ENCODE peak calls at places on chromosomes 1 and 21, in nine cellular contexts. D, C, V, Z, O, W, E, B and A are unnamed samples.

GRCh38 chr1:8201331-8201861 is 116.5 kb upstream of the SLC45A1 start:
- DNase-seq in W (peak; percentile 23), V (no peak), E (no peak), B (no peak), C (peak; percentile 46), D (no peak), O (peak; percentile 22), Z (peak; percentile 51), A (no peak)

GRCh38 chr1:43742026-43742425 is 34.7 kb downstream of the ST3GAL3 start:
- DNase-seq in B (no peak), Z (no peak), C (no peak), O (no peak), V (no peak), E (no peak), D (no peak), W (no peak), A (no peak)

GRCh38 chr1:73401666-73402065 is 796.3 kb downstream of the LRRIQ3 start:
- DNase-seq in D (no peak), E (no peak), O (no peak), B (no peak), Z (no peak), V (no peak), C (no peak), W (peak; percentile 0), A (no peak)

GRCh38 chr21:36769051-36769867 is 70.3 kb downstream of the SIM2 start:
- DNase-seq in B (no peak), D (no peak), V (peak; percentile 36), W (peak; percentile 61), Z (no peak), C (no peak), O (no peak), E (no peak), A (no peak)

GRCh38 chr1:95309031-95309459 is 75.0 kb downstream of the RWDD3 start:
- DNase-seq in E (peak; percentile 4), O (no peak), C (peak; percentile 56), Z (no peak), B (peak; percentile 28), V (peak; percentile 50), W (peak; percentile 21), D (no peak), A (no peak)

GRCh38 chr1:2556277-2557145 is at the start of gene TNFRSF14:
- DNase-seq in V (peak; percentile 36), B (peak; percentile 42), E (peak; percentile 70), C (peak; percentile 50), O (peak; percentile 55), Z (peak; percentile 77), D (peak; percentile 55), W (peak; percentile 35), A (no peak)

GRCh38 chr21:44535963-44536362 is 4.0 kb downstream of the KRTAP10-1 start:
- DNase-seq in W (no peak), C (no peak), O (no peak), V (no peak), D (no peak), B (no peak), E (no peak), Z (no peak), A (no peak)

GRCh38 chr21:33286600-33287456 is 20.7 kb downstream of the IL10RB start:
- DNase-seq in V (peak; percentile 83), W (peak; percentile 70), E (no peak), B (peak; percentile 40), Z (no peak), O (no peak), D (no peak), C (peak; percentile 81), A (peak; percentile 9)

GRCh38 chr1:165871311-165872067 is 44.1 kb downstream of the UCK2 start:
- DNase-seq in W (peak; percentile 54), E (peak; percentile 84), V (peak; percentile 53), C (peak; percentile 74), D (peak; percentile 27), Z (peak; percentile 64), B (peak; percentile 49), O (no peak), A (peak; percentile 66)

GRCh38 chr1:15788624-15789301 is 18.7 kb downstream of the UQCRHL start:
- DNase-seq in C (peak; percentile 78), V (peak; percentile 78), W (peak; percentile 75), O (no peak), B (peak; percentile 76), E (no peak), D (no peak), Z (no peak), A (no peak)

GRCh38 chr1:13702425-13703127 is 2.6 kb downstream of the PRDM2 start:
- DNase-seq in B (no peak), Z (no peak), O (no peak), E (peak; percentile 81), W (no peak), V (no peak), C (no peak), D (no peak), A (no peak)

GRCh38 chr1:72936151-72936740 is 653.9 kb upstream of the NEGR1 start:
- DNase-seq in V (no peak), E (no peak), B (no peak), O (no peak), D (no peak), W (no peak), C (peak; percentile 1), Z (no peak), A (no peak)

GRCh38 chr1:117674521-117675400 is 68.9 kb downstream of the TENT5C start:
- DNase-seq in Z (no peak), W (peak; percentile 28), E (peak; percentile 87), C (peak; percentile 52), O (no peak), D (no peak), B (no peak), V (peak; percentile 64), A (no peak)

GRCh38 chr1:109823543-109824348 is 60.0 kb upstream of the EPS8L3 start:
- DNase-seq in D (peak; percentile 60), Z (peak; percentile 64), O (no peak), W (no peak), B (peak; percentile 21), E (no peak), V (peak; percentile 78), C (peak; percentile 60), A (no peak)

GRCh38 chr1:121586369-121587229 is 401.8 kb downstream of the SRGAP2C start:
- DNase-seq in B (no peak), D (no peak), O (no peak), E (no peak), C (peak; percentile 32), Z (no peak), V (no peak), W (no peak), A (no peak)

GRCh38 chr1:196144588-196144987 is 463.7 kb downstream of the KCNT2 start:
- DNase-seq in W (no peak), D (no peak), C (no peak), V (no peak), E (no peak), O (no peak), B (no peak), Z (no peak), A (no peak)
- TF ChIP-seq CTCF in W (no peak), D (no peak), C (no peak), V (no peak), E (no peak), O (no peak), B (peak; percentile 22), Z (no peak), A (peak; percentile 17)

GRCh38 chr1:85947223-85947622 is 209.3 kb downstream of the COL24A1 start:
- DNase-seq in B (no peak), D (no peak), O (no peak), Z (no peak), W (no peak), E (no peak), C (no peak), V (no peak), A (no peak)
- H3K4me3 ChIP-seq in B (no peak overlapping the region), D (no peak overlapping the region), O (no peak overlapping the region), Z (no peak overlapping the region), W (no peak overlapping the region), E (no peak overlapping the region), C (no peak overlapping the region), V (no peak overlapping the region), A (no peak overlapping the region)

GRCh38 chr1:10978719-10979118 is 33.7 kb upstream of the TARDBP start:
- DNase-seq in D (no peak), Z (no peak), V (no peak), E (no peak), B (no peak), W (no peak), C (no peak), O (no peak), A (no peak)

GRCh38 chr1:10980841-10981727 is 31.4 kb upstream of the TARDBP start:
- DNase-seq in W (no peak), C (peak; percentile 27), Z (peak; percentile 56), E (no peak), B (no peak), D (peak; percentile 26), V (peak; percentile 56), O (no peak), A (no peak)

GRCh38 chr1:10975567-10976326 is 36.7 kb upstream of the TARDBP start:
- DNase-seq in O (no peak), D (no peak), V (peak; percentile 65), Z (no peak), B (peak; percentile 84), C (peak; percentile 56), E (no peak), W (peak; percentile 64), A (peak; percentile 39)

GRCh38 chr1:10979483-10979920 is 33.0 kb upstream of the TARDBP start:
- DNase-seq in W (no peak), E (no peak), C (no peak), O (no peak), B (peak; percentile 84), Z (peak; percentile 63), V (no peak), D (no peak), A (no peak)

GRCh38 chr1:10980094-10980577 is 32.3 kb upstream of the TARDBP start:
- DNase-seq in B (peak; percentile 78), O (peak; percentile 91), D (peak; percentile 79), V (peak; percentile 33), Z (peak; percentile 95), C (peak; percentile 49), E (no peak), W (peak; percentile 31), A (no peak)
- TF ChIP-seq CTCF in B (peak; percentile 48), O (peak; percentile 15), D (peak; percentile 6), V (peak; percentile 11), Z (peak; percentile 56), C (peak; percentile 25), E (no peak), W (peak; percentile 32), A (peak; percentile 57)

GRCh38 chr1:67459068-67459467 is 28.9 kb upstream of the SERBP1 start:
- DNase-seq in V (no peak), B (no peak), C (no peak), W (no peak), O (no peak), D (no peak), Z (no peak), E (no peak), A (no peak)

GRCh38 chr1:67463298-67463960 is 33.2 kb upstream of the SERBP1 start:
- DNase-seq in V (no peak), B (no peak), O (no peak), D (no peak), E (no peak), W (peak; percentile 27), C (no peak), Z (no peak), A (no peak)

GRCh38 chr1:67458663-67459062 is 28.5 kb upstream of the SERBP1 start:
- DNase-seq in E (no peak), Z (no peak), O (no peak), W (no peak), D (no peak), V (no peak), B (no peak), C (no peak), A (no peak)

GRCh38 chr1:67464058-67464457 is 33.9 kb upstream of the SERBP1 start:
- DNase-seq in D (no peak), Z (no peak), O (no peak), V (no peak), C (no peak), B (no peak), E (no peak), W (no peak), A (no peak)

GRCh38 chr1:67460648-67461500 is 30.7 kb upstream of the SERBP1 start:
- DNase-seq in V (peak; percentile 20), D (peak; percentile 63), E (no peak), B (no peak), Z (no peak), C (no peak), O (no peak), W (no peak), A (no peak)
- H3K4me3 ChIP-seq in V (no peak overlapping the region), D (no peak overlapping the region), E (no peak overlapping the region), B (no peak overlapping the region), Z (no peak overlapping the region), C (no peak overlapping the region), O (no peak overlapping the region), W (no peak overlapping the region), A (no peak overlapping the region)